ENCODE peak calls at places on chromosome 6, in seven cellular contexts. E, A, Z, G, M, L and C are unnamed samples.
A peak's percentile ranks its signal among the peaks of the same experiment; 100 is the strongest.

GRCh38 chr6:30399390-30400058 is 54.6 kb downstream of the RPP21 start:
- DNase-seq in G (no peak), E (no peak), Z (no peak), M (no peak), A (no peak), L (no peak), C (no peak)

GRCh38 chr6:30769088-30769852 is 24.9 kb upstream of the IER3 start:
- DNase-seq in G (peak; percentile 96), M (no peak), A (peak; percentile 90), E (peak; percentile 29), L (no peak), Z (peak; percentile 96), C (no peak)

GRCh38 chr6:26339612-26340011 is 25.4 kb upstream of the BTN3A2 start:
- DNase-seq in A (no peak), G (no peak), M (no peak), E (no peak), L (no peak), Z (no peak), C (no peak)

GRCh38 chr6:121726596-121726995 is 291.1 kb downstream of the GJA1 start:
- DNase-seq in M (no peak), A (no peak), L (no peak), E (no peak), G (no peak), Z (no peak), C (no peak)

GRCh38 chr6:156925718-156926607 is 148.8 kb downstream of the ARID1B start:
- DNase-seq in G (no peak), L (no peak), M (no peak), A (no peak), E (no peak), Z (no peak), C (no peak)

GRCh38 chr6:43644940-43645612 is at the start of gene RSPH9:
- DNase-seq in A (no peak), L (no peak), M (peak; percentile 96), E (peak; percentile 77), Z (no peak), G (no peak), C (no peak)

GRCh38 chr6:150981095-150981494 is 115.6 kb downstream of the MTHFD1L start:
- DNase-seq in E (no peak), M (no peak), Z (no peak), G (no peak), L (peak; percentile 81), A (no peak), C (no peak)

GRCh38 chr6:30703821-30704220 is 13.0 kb upstream of the NRM start:
- DNase-seq in G (no peak), L (no peak), M (no peak), Z (no peak), A (no peak), E (no peak), C (no peak)

GRCh38 chr6:29968905-29969304 is 26.6 kb downstream of the HLA-A start:
- DNase-seq in G (no peak), Z (no peak), E (no peak), A (no peak), L (no peak), M (no peak), C (no peak)

GRCh38 chr6:34425132-34425497 is 754 bp downstream of the RPS10 start:
- DNase-seq in G (no peak), A (no peak), Z (no peak), E (no peak), L (no peak), M (no peak), C (no peak)

GRCh38 chr6:123550052-123550617 is 86.6 kb downstream of the TRDN start:
- DNase-seq in L (no peak), G (no peak), A (no peak), Z (no peak), M (no peak), E (no peak), C (no peak)

GRCh38 chr6:118146584-118146983 is 239.5 kb downstream of the SLC35F1 start:
- DNase-seq in E (no peak), Z (no peak), M (no peak), G (no peak), A (no peak), L (no peak), C (peak; percentile 1)

GRCh38 chr6:33324139-33324538 is 6.6 kb upstream of the ZBTB22 start:
- DNase-seq in M (no peak), G (no peak), L (no peak), E (peak; percentile 25), Z (no peak), A (no peak), C (no peak)

GRCh38 chr6:107102414-107102805 is 12.9 kb downstream of the BEND3 start:
- DNase-seq in L (no peak), Z (no peak), M (no peak), G (no peak), E (no peak), A (no peak), C (no peak)

GRCh38 chr6:132404330-132404729 is 3.1 kb upstream of the MOXD1 start:
- DNase-seq in L (no peak), E (no peak), M (no peak), G (no peak), Z (no peak), A (no peak), C (no peak)

GRCh38 chr6:113636357-113636824 is 220.8 kb upstream of the MARCKS start:
- DNase-seq in Z (no peak), M (no peak), G (peak; percentile 26), A (no peak), L (no peak), E (no peak), C (no peak)

GRCh38 chr6:118383924-118384323 is 164.2 kb upstream of the PLN start:
- DNase-seq in E (no peak), G (no peak), M (no peak), L (no peak), A (no peak), Z (no peak), C (no peak)

GRCh38 chr6:134826889-134827737 is 122.8 kb downstream of the ALDH8A1 start:
- DNase-seq in E (no peak), G (no peak), A (no peak), M (no peak), L (no peak), Z (no peak), C (no peak)

GRCh38 chr6:8644306-8644705 is 209.0 kb upstream of the SLC35B3 start:
- DNase-seq in L (no peak), Z (no peak), E (no peak), M (no peak), A (no peak), G (no peak), C (no peak)

GRCh38 chr6:113860165-113860955 is 3.2 kb downstream of the MARCKS start:
- DNase-seq in Z (no peak), M (no peak), G (peak; percentile 42), A (no peak), L (no peak), E (peak; percentile 65), C (no peak)

GRCh38 chr6:150868759-150869158 is 3.3 kb downstream of the MTHFD1L start:
- DNase-seq in Z (no peak), A (no peak), G (no peak), M (no peak), L (no peak), E (no peak), C (no peak)

GRCh38 chr6:108118791-108119211 is 44.3 kb upstream of the OSTM1 start:
- DNase-seq in Z (no peak), M (no peak), E (peak; percentile 59), G (no peak), A (no peak), L (no peak), C (no peak)

GRCh38 chr6:136550330-136551071 is at the start of gene MAP7:
- DNase-seq in Z (peak; percentile 75), M (peak; percentile 94), E (peak; percentile 88), A (peak; percentile 84), L (no peak), G (no peak), C (peak; percentile 89)
- TF ChIP-seq JUND in Z (no peak), M (peak; percentile 64), E (no peak), A (peak; percentile 56), L (no peak), G (no peak), C (no peak)

GRCh38 chr6:143176090-143177021 is 115.7 kb downstream of the AIG1 start:
- DNase-seq in E (no peak), Z (peak; percentile 19), A (no peak), M (peak; percentile 69), G (no peak), L (no peak), C (no peak)
- TF ChIP-seq JUND in E (no peak), Z (peak; percentile 28), A (no peak), M (no peak), G (no peak), L (no peak), C (no peak)

DNA sequence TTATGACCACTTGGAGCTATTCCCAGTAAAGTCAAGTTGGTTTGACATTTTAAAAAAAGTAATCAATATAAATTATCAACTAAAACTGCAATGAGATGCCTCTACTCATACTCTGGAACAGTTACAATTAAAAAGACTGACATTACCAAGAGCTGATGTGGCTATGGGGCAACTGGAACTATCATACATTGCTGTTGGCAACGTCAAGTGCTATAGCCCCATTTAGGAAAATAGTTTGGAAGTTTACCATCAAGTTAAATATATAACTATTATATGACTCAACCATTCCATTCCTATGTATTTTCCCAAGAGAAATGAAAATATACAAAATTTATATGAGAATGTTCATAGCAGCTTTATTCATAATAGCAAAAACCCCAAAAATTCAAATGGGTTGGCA is 111.4 kb upstream of the HDGFL1 start:
- DNase-seq in E (no peak), Z (no peak), L (no peak), G (no peak), M (no peak), A (no peak), C (no peak)
- TF ChIP-seq JUND in E (no peak), Z (no peak), L (no peak), G (no peak), M (no peak), A (no peak), C (no peak)

GRCh38 chr6:144896876-144897275 is 611.7 kb downstream of the UTRN start:
- DNase-seq in L (no peak), E (no peak), A (no peak), Z (no peak), G (no peak), M (no peak), C (no peak)

GRCh38 chr6:144896296-144896695 is 611.2 kb downstream of the UTRN start:
- DNase-seq in L (no peak), A (no peak), M (no peak), E (no peak), G (no peak), Z (no peak), C (no peak)

GRCh38 chr6:144898741-144899140 is 613.6 kb downstream of the UTRN start:
- DNase-seq in E (no peak), L (no peak), G (no peak), Z (no peak), M (no peak), A (no peak), C (no peak)

GRCh38 chr6:144898052-144898689 is 613.0 kb downstream of the UTRN start:
- DNase-seq in A (no peak), L (no peak), Z (peak; percentile 97), E (no peak), M (no peak), G (no peak), C (no peak)

DNA sequence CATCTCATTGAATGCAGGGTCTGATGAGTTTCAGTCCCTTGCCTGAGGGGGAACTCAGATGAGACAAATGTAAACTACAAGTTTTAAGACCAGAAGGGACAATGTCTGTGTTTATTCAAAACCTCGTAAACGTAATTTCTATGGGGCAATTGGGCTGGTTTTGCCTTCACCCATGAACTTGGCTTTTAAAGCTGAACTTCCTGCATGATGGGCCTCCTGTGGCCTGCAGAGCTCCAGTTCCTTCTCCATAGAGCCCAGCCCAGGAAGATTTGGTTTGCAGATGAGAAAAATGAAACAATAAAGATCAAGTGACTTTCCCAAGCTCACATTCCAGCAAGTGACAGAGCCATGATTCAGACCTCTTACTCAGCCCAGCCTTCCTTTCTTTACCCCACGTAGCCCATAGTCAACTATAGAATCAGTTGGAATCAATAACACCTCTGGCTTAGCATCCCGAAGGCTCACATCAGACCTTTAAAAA is 612.3 kb downstream of the UTRN start:
- DNase-seq in L (no peak), A (no peak), G (no peak), E (no peak), Z (peak; percentile 94), M (no peak), C (peak; percentile 7)
- TF ChIP-seq JUND in L (no peak), A (no peak), G (no peak), E (peak; percentile 63), Z (peak; percentile 82), M (no peak), C (no peak)